ENCODE peak calls at places on chromosomes 3 and 15, in eight cellular contexts. H is adrenal gland, E is fibroblast of the aortic adventitia, L is type B pancreatic cell, I is stromal cell of bone marrow, K is frontal cortex, X is H1, A is RCC 7860. S is an unnamed sample.

GRCh38 chr3:107208100-107208499 is 169.1 kb upstream of the CCDC54 start:
- DNase-seq in H (peak; percentile 75), E (peak; percentile 99), L (no peak), I (peak; percentile 99), K (peak; percentile 6), X (no peak), A (peak; percentile 5), S (peak; percentile 93)

GRCh38 chr3:134601539-134602439 is 49.0 kb downstream of the KY start:
- DNase-seq in H (peak; percentile 67), E (peak; percentile 76), L (peak; percentile 83), I (no peak), K (peak; percentile 57), X (peak; percentile 29), A (peak; percentile 15), S (no peak)

GRCh38 chr3:37542772-37543449 is 318.8 kb upstream of the CTDSPL start:
- DNase-seq in H (no peak), E (no peak), L (no peak), I (no peak), K (no peak), X (no peak), A (no peak), S (no peak)

GRCh38 chr3:39127907-39128303 is 20.4 kb downstream of the TTC21A start:
- DNase-seq in H (no peak), E (no peak), L (no peak), I (no peak), K (no peak), X (no peak), A (no peak), S (no peak)

GRCh38 chr15:77749236-77749997 is 116.7 kb upstream of the LINGO1 start:
- DNase-seq in H (no peak), E (no peak), L (no peak), I (no peak), K (no peak), X (no peak), A (no peak), S (no peak)

GRCh38 chr15:83206387-83206970 is 1.1 kb downstream of the HDGFL3 start:
- DNase-seq in H (no peak), E (peak; percentile 21), L (no peak), I (no peak), K (no peak), X (no peak), A (no peak), S (no peak)

GRCh38 chr3:130933801-130934345 is 40.0 kb downstream of the ATP2C1 start:
- DNase-seq in H (no peak), E (peak; percentile 39), L (no peak), I (no peak), K (no peak), X (no peak), A (no peak), S (no peak)

GRCh38 chr15:66718220-66718988 is 16.4 kb downstream of the SMAD6 start:
- DNase-seq in H (no peak), E (no peak), L (no peak), I (no peak), K (no peak), X (no peak), A (no peak), S (no peak)

GRCh38 chr3:169232863-169233262 is 430.6 kb downstream of the MECOM start:
- DNase-seq in H (no peak), E (peak; percentile 81), L (no peak), I (peak; percentile 33), K (no peak), X (no peak), A (no peak), S (no peak)

GRCh38 chr15:99635794-99636193 is 70.0 kb downstream of the MEF2A start:
- DNase-seq in H (no peak), E (no peak), L (no peak), I (no peak), K (no peak), X (no peak), A (no peak), S (no peak)

GRCh38 chr3:176663819-176664218 is 533.5 kb downstream of the TBL1XR1 start:
- DNase-seq in H (peak; percentile 9), E (peak; percentile 78), L (no peak), I (peak; percentile 41), K (peak; percentile 0), X (no peak), A (peak; percentile 14), S (peak; percentile 68)

GRCh38 chr3:133941390-133941789 is 45.7 kb upstream of the RAB6B start:
- DNase-seq in H (no peak), E (peak; percentile 52), L (no peak), I (peak; percentile 31), K (no peak), X (no peak), A (no peak), S (no peak)

GRCh38 chr3:169914321-169914720 is 2.9 kb downstream of the SAMD7 start:
- DNase-seq in H (peak; percentile 65), E (peak; percentile 93), L (no peak), I (peak; percentile 17), K (no peak), X (no peak), A (no peak), S (peak; percentile 1)

GRCh38 chr15:87874896-87875661 is 381.5 kb downstream of the NTRK3 start:
- DNase-seq in H (peak; percentile 3), E (peak; percentile 13), L (no peak), I (no peak), K (no peak), X (no peak), A (no peak), S (no peak)

GRCh38 chr15:41575282-41575681 is 16.3 kb downstream of the TYRO3 start:
- DNase-seq in H (peak; percentile 55), E (no peak), L (no peak), I (no peak), K (no peak), X (no peak), A (no peak), S (no peak)

GRCh38 chr3:139937674-139938279 is 2.8 kb downstream of the CLSTN2 start:
- DNase-seq in H (peak; percentile 66), E (peak; percentile 58), L (no peak), I (peak; percentile 36), K (peak; percentile 41), X (no peak), A (no peak), S (peak; percentile 26)

GRCh38 chr15:93239993-93240392 is 151.0 kb upstream of the RGMA start:
- DNase-seq in H (no peak), E (no peak), L (no peak), I (no peak), K (no peak), X (no peak), A (no peak), S (no peak)

GRCh38 chr3:157066335-157067071 is 93.4 kb downstream of the CCNL1 start:
- DNase-seq in H (no peak), E (peak; percentile 86), L (no peak), I (peak; percentile 92), K (no peak), X (no peak), A (no peak), S (no peak)

GRCh38 chr3:156840826-156841689 is 14.9 kb downstream of the LEKR1 start:
- DNase-seq in H (no peak), E (no peak), L (no peak), I (no peak), K (no peak), X (no peak), A (no peak), S (no peak)

GRCh38 chr3:137509354-137510045 is 254.6 kb upstream of the SOX14 start:
- DNase-seq in H (no peak), E (no peak), L (no peak), I (no peak), K (no peak), X (no peak), A (no peak), S (no peak)

GRCh38 chr3:107235193-107235922 is 141.9 kb upstream of the CCDC54 start:
- DNase-seq in H (peak; percentile 21), E (no peak), L (no peak), I (no peak), K (no peak), X (no peak), A (no peak), S (no peak)

GRCh38 chr3:105349988-105350387 is 16.7 kb upstream of the ALCAM start:
- DNase-seq in H (no peak), E (no peak), L (no peak), I (no peak), K (no peak), X (no peak), A (no peak), S (no peak)

GRCh38 chr3:143000525-143000924 is 845 bp upstream of the U2SURP start:
- DNase-seq in H (no peak), E (peak; percentile 48), L (no peak), I (no peak), K (no peak), X (no peak), A (peak; percentile 81), S (no peak)

GRCh38 chr3:87674397-87675161 is 384.2 kb downstream of the CGGBP1 start:
- DNase-seq in H (no peak), E (no peak), L (no peak), I (no peak), K (no peak), X (no peak), A (no peak), S (no peak)

GRCh38 chr3:133799794-133800585 is 5.6 kb upstream of the SRPRB start:
- DNase-seq in H (peak; percentile 19), E (peak; percentile 12), L (no peak), I (no peak), K (no peak), X (no peak), A (no peak), S (no peak)

GRCh38 chr3:75272708-75273107 is 391.4 kb upstream of the FRG2C start:
- DNase-seq in H (peak; percentile 7), E (peak; percentile 59), L (no peak), I (peak; percentile 54), K (no peak), X (no peak), A (peak; percentile 5), S (peak; percentile 56)

GRCh38 chr15:66102563-66103292 is 150.8 kb downstream of the MEGF11 start:
- DNase-seq in H (no peak), E (no peak), L (no peak), I (no peak), K (no peak), X (no peak), A (no peak), S (no peak)

GRCh38 chr3:50392101-50392715 is 32.9 kb upstream of the TMEM115 start:
- DNase-seq in H (no peak), E (no peak), L (no peak), I (no peak), K (no peak), X (no peak), A (no peak), S (no peak)

GRCh38 chr3:197337656-197338055 is 39.2 kb upstream of the DLG1 start:
- DNase-seq in H (no peak), E (no peak), L (no peak), I (no peak), K (no peak), X (no peak), A (peak; percentile 70), S (no peak)

GRCh38 chr3:153290278-153291015 is 128.4 kb downstream of the RAP2B start:
- DNase-seq in H (no peak), E (peak; percentile 36), L (no peak), I (no peak), K (no peak), X (no peak), A (no peak), S (no peak)

GRCh38 chr3:107421170-107421792 is 44.0 kb downstream of the CCDC54 start:
- DNase-seq in H (peak; percentile 38), E (peak; percentile 78), L (no peak), I (no peak), K (peak; percentile 27), X (no peak), A (peak; percentile 53), S (peak; percentile 65)

GRCh38 chr3:48662753-48663488 is at the start of gene CELSR3:
- DNase-seq in H (peak; percentile 87), E (peak; percentile 92), L (peak; percentile 88), I (peak; percentile 82), K (peak; percentile 85), X (peak; percentile 73), A (peak; percentile 4), S (peak; percentile 84)

GRCh38 chr3:172266103-172266502 is 182.2 kb downstream of the GHSR start:
- DNase-seq in H (no peak), E (no peak), L (no peak), I (no peak), K (no peak), X (no peak), A (no peak), S (no peak)

GRCh38 chr3:21484323-21485154 is 266.5 kb downstream of the ZNF385D start:
- DNase-seq in H (peak; percentile 50), E (peak; percentile 88), L (no peak), I (peak; percentile 51), K (no peak), X (peak; percentile 25), A (peak; percentile 32), S (peak; percentile 75)

S was measured in fibroblast of the conjunctiva.